ENCODE peak calls at places on chromosomes 16 and 17, in six cellular contexts. I is transverse colon; G is CD4-positive, CD25-positive, alpha-beta regulatory T cell; Z is thoracic aorta; U is A549; A is H1. R is an unnamed sample.

GRCh38 chr17:4856937-4857314 is 23.8 kb downstream of the MINK1 start:
- DNase-seq in I (no peak), G (no peak), Z (no peak), U (no peak), A (no peak), R (no peak)

GRCh38 chr17:67055811-67056745 is 11.7 kb downstream of the CACNG1 start:
- DNase-seq in I (peak), G (no peak), Z (no peak), U (no peak), A (no peak), R (no peak)

GRCh38 chr17:50421308-50422031 is 4.5 kb upstream of the ACSF2 start:
- DNase-seq in I (no peak), G (no peak), Z (no peak), U (no peak), A (no peak), R (no peak)

GRCh38 chr17:27458524-27458908 is 2.3 kb downstream of the KSR1 start:
- DNase-seq in I (no peak), G (no peak), Z (no peak), U (no peak), A (peak), R (no peak)

GRCh38 chr17:32882734-32883133 is 5.8 kb upstream of the MYO1D start:
- DNase-seq in I (no peak), G (no peak), Z (no peak), U (no peak), A (no peak), R (no peak)

GRCh38 chr16:86664518-86665318 is 86.4 kb downstream of the FOXL1 start:
- DNase-seq in I (peak), G (no peak), Z (no peak), U (peak), A (no peak), R (peak)

GRCh38 chr16:84550096-84550495 is 45.6 kb upstream of the MEAK7 start:
- DNase-seq in I (no peak), G (no peak), Z (no peak), U (no peak), A (no peak), R (no peak)

GRCh38 chr17:72353502-72353901 is 232.7 kb downstream of the SOX9 start:
- DNase-seq in I (no peak), G (no peak), Z (no peak), U (no peak), A (no peak), R (no peak)

GRCh38 chr17:82812058-82812457 is 27.8 kb downstream of the ZNF750 start:
- DNase-seq in I (no peak), G (no peak), Z (no peak), U (no peak), A (no peak), R (no peak)

GRCh38 chr17:78046923-78047322 is 81.6 kb downstream of the TMC6 start:
- DNase-seq in I (no peak), G (no peak), Z (no peak), U (no peak), A (no peak), R (no peak)

GRCh38 chr17:35889818-35890773 is 9.9 kb upstream of the CCL5 start:
- DNase-seq in I (no peak), G (no peak), Z (no peak), U (no peak), A (no peak), R (no peak)

GRCh38 chr17:64183815-64184397 is 54.0 kb upstream of the ERN1 start:
- DNase-seq in I (no peak), G (no peak), Z (no peak), U (no peak), A (no peak), R (no peak)

GRCh38 chr17:82228278-82228841 is 482 bp upstream of the SLC16A3 start:
- DNase-seq in I (peak), G (peak), Z (no peak), U (no peak), A (no peak), R (no peak)

GRCh38 chr16:626787-627457 is 3.9 kb upstream of the WFIKKN1 start:
- DNase-seq in I (no peak), G (no peak), Z (no peak), U (peak), A (no peak), R (peak)

GRCh38 chr16:68069511-68070248 is 15.5 kb upstream of the NFATC3 start:
- DNase-seq in I (peak), G (no peak), Z (no peak), U (no peak), A (no peak), R (no peak)

DNA sequence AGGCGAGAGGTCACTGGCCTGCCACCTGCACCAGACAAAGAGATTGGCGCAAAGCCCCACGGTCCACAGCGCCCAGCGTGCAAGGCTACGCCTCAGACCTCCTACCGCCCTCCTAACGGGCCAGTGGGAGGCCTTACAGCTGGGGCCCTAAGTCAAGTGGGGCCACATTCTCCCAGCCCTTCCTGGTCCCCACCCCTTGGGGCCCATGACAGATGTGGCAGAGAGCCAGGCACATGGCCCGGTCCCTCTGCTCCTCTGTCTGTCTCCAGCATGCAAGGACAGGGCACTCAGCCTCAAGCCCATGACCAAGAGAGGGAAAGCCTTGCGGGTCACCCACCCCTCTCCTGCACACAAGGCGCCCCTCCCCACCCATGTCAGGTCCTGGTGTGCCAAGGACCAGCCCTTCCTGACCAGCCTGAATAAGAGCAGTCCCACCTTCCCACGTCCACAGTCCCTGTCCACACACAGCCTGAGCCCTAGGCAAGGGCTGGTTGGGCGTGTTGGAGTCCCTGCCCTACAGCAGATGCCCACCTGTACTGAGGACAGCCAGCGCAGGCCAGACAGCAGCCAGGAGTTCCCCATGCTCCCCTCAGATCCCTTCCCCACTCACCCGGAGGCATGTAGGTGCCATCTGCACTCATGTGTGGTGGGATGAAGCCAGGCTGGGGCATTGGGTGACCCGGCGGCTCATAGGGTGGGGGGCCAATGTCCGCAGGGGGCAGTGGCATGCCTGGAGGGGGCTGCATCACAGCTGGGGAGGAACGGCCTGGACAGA is 25.3 kb downstream of the CDIP1 start:
- DNase-seq in I (no peak), G (no peak), Z (no peak), U (no peak), A (no peak), R (no peak)
- H3K27ac ChIP-seq in I (peak), G (peak), Z (no peak), U (no peak), A (no peak), R (no peak)

DNA sequence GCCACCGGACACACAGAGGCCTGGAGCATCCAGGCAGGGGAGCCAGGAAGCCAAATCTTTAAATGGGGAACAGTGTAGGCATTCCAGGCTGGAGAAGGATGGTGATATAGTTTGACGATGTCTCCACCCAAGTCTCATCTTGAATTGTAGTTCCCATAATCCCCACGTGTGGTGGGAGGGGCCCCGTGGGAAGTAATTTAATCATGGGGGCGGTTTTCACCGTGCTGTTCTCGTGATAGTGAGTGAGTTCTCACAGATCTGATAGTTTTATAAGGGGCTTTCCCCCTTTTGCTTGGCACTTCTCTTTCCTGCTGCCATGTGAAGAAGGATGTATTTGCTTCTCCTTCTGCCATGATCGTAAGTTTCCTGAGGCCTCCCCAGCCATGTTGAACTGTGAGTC is 28.8 kb downstream of the GINS3 start:
- DNase-seq in I (no peak), G (no peak), Z (no peak), U (no peak), A (no peak), R (no peak)
- H3K27ac ChIP-seq in I (no peak), G (no peak), Z (no peak), U (no peak), A (no peak), R (no peak)

GRCh38 chr17:76658387-76658705 is 14.8 kb upstream of the ST6GALNAC1 start:
- DNase-seq in I (no peak), G (no peak), Z (no peak), U (no peak), A (no peak), R (no peak)

GRCh38 chr17:76654408-76654807 is 10.9 kb upstream of the ST6GALNAC1 start:
- DNase-seq in I (no peak), G (no peak), Z (no peak), U (no peak), A (no peak), R (no peak)

GRCh38 chr17:76657505-76658386 is 14.2 kb upstream of the ST6GALNAC1 start:
- DNase-seq in I (peak), G (no peak), Z (no peak), U (no peak), A (no peak), R (no peak)

DNA sequence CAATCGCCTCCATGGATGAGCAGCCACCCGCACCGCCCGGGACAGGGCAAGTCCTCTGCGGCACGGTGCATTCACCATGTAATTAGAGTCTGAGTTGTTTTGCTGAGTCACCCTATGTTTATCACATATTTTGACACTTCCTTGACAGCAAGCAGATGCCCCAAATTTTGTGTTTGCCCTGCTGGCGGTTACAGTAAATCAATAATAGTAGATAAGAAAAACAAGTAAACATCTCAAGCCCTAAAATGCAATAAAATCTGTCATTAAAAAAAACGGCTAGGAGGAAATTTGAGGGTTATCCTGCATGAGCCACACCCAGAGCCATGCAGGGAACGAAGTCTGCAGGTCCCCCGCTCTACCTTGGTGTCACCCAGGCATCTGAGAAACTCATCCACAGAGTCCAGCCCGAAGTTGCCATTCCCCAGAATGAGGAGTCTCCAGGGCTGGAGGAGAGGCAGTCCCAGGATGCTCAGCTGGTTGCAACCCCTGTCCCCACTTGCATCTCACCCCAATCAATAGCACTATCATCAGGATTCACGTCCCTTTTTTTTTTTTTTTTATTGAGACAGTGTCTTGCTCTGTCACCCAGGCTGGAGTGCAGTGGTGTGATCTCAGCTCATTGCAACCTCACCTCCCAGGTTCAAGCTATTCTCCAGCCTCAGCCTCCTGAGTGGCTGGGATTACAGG is 16.5 kb upstream of the ST6GALNAC1 start:
- DNase-seq in I (peak), G (no peak), Z (no peak), U (no peak), A (no peak), R (peak)
- H3K27ac ChIP-seq in I (peak), G (no peak), Z (no peak), U (peak), A (no peak), R (no peak)

GRCh38 chr16:71637398-71637797 is 11.4 kb downstream of the MARVELD3 start:
- DNase-seq in I (no peak), G (no peak), Z (no peak), U (no peak), A (no peak), R (no peak)
- H3K27ac ChIP-seq in I (no peak), G (no peak), Z (no peak), U (no peak), A (no peak), R (no peak)

GRCh38 chr17:65482201-65482600 is 79.2 kb downstream of the AXIN2 start:
- DNase-seq in I (no peak), G (no peak), Z (no peak), U (no peak), A (no peak), R (no peak)
- H3K27ac ChIP-seq in I (no peak), G (no peak), Z (no peak), U (no peak), A (no peak), R (no peak)

GRCh38 chr16:85564277-85565051 is 48.7 kb upstream of the GSE1 start:
- DNase-seq in I (peak), G (no peak), Z (no peak), U (no peak), A (no peak), R (no peak)

GRCh38 chr16:85563515-85564276 is 49.4 kb upstream of the GSE1 start:
- DNase-seq in I (peak), G (no peak), Z (no peak), U (no peak), A (no peak), R (no peak)

GRCh38 chr16:85562102-85562786 is 50.9 kb upstream of the GSE1 start:
- DNase-seq in I (no peak), G (no peak), Z (no peak), U (no peak), A (no peak), R (no peak)

GRCh38 chr16:85561248-85562101 is 51.6 kb upstream of the GSE1 start:
- DNase-seq in I (no peak), G (no peak), Z (no peak), U (no peak), A (no peak), R (no peak)

GRCh38 chr16:85563031-85563430 is 50.1 kb upstream of the GSE1 start:
- DNase-seq in I (no peak), G (no peak), Z (no peak), U (no peak), A (no peak), R (no peak)
- H3K27ac ChIP-seq in I (peak), G (no peak), Z (no peak), U (no peak), A (no peak), R (peak)

GRCh38 chr17:41894791-41895331 is 23.9 kb downstream of the ACLY start:
- DNase-seq in I (no peak), G (no peak), Z (no peak), U (no peak), A (no peak), R (no peak)
- H3K27ac ChIP-seq in I (peak), G (no peak), Z (peak), U (peak), A (no peak), R (peak)

GRCh38 chr17:44995602-44996001 is 27.5 kb upstream of the C1QL1 start:
- DNase-seq in I (no peak), G (no peak), Z (no peak), U (no peak), A (no peak), R (no peak)

GRCh38 chr17:44989552-44990138 is 21.5 kb upstream of the C1QL1 start:
- DNase-seq in I (no peak), G (no peak), Z (no peak), U (no peak), A (no peak), R (no peak)

GRCh38 chr17:44990994-44991393 is 22.9 kb upstream of the C1QL1 start:
- DNase-seq in I (no peak), G (no peak), Z (no peak), U (no peak), A (no peak), R (no peak)

GRCh38 chr17:44996304-44996703 is 28.2 kb upstream of the C1QL1 start:
- DNase-seq in I (no peak), G (no peak), Z (no peak), U (no peak), A (no peak), R (no peak)

GRCh38 chr17:44992242-44992939 is 24.3 kb upstream of the C1QL1 start:
- DNase-seq in I (no peak), G (no peak), Z (no peak), U (no peak), A (no peak), R (no peak)
- H3K27ac ChIP-seq in I (no peak), G (no peak), Z (no peak), U (no peak), A (no peak), R (no peak)

GRCh38 chr16:73323880-73324279 is 276.0 kb upstream of the ZFHX3 start:
- DNase-seq in I (no peak), G (no peak), Z (no peak), U (no peak), A (no peak), R (no peak)

GRCh38 chr16:73326221-73326620 is 278.3 kb upstream of the ZFHX3 start:
- DNase-seq in I (no peak), G (no peak), Z (no peak), U (no peak), A (no peak), R (no peak)

GRCh38 chr16:73326770-73327470 is 279.0 kb upstream of the ZFHX3 start:
- DNase-seq in I (no peak), G (no peak), Z (no peak), U (no peak), A (no peak), R (no peak)

DNA sequence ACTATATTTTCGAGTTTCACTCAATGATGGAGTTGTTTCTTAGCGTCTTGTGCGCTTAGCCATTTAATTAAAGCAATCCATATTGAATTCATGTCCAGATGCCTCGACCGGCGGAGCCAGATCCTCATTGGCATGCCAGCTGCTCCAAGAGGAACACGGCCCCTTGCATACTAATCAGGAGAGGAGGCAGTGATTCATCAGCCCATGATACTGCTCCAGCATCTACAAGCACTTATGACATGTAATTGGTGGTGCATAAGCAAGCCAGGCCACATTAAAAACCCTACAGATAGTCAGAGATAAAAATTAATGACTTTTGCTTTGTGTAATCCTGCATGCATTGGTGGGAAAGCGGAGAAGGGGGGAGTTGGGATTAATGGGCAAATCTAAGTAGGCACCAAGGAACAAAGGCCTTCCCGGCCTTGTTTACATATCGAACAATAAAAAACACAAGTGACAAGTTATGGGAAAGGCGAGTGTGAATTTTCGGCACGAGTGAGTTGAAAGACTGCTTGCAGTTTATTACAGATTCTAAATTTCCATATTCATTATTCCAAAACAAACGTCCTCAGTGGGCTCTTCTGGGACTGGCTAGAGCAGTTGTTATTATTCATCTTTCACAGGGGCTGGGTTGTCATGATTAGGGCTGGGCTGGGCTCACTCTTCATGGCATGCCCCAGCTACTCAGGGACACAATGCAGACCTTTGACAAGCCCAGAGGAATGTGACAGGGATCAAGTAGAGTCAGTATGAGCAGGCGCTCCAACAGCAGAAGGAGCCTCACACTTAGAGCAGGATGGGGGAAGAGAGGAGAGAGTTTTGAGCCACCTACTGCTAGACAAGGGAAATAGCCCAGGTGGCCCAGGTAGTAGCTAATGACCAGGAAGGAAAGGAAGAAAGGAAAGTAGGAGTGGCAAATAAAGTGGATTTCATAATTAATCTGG is 281.7 kb upstream of the ZFHX3 start:
- DNase-seq in I (peak), G (no peak), Z (no peak), U (no peak), A (no peak), R (no peak)
- H3K27ac ChIP-seq in I (no peak), G (no peak), Z (no peak), U (no peak), A (no peak), R (no peak)

R was measured in RWPE1.